ENCODE peak calls at places on chromosomes 6 and 20, in four cellular contexts. S, A, I and E are unnamed samples.

GRCh38 chr6:52416629-52417151 is 3.5 kb upstream of the EFHC1 start:
- DNase-seq in A (peak), S (peak), I (peak), E (peak)

GRCh38 chr20:58829531-58829941 is 21.2 kb downstream of the GNAS-AS1 start:
- DNase-seq in I (no peak), S (no peak), A (no peak), E (no peak)

GRCh38 chr20:4613718-4614620 is 107.7 kb upstream of the PRND start:
- DNase-seq in A (peak), I (peak), S (peak), E (peak)

GRCh38 chr6:134630468-134631180 is 312.7 kb upstream of the SGK1 start:
- DNase-seq in A (no peak), I (no peak), S (no peak), E (no peak)

GRCh38 chr20:25470045-25470444 is 62.6 kb downstream of the GINS1 start:
- DNase-seq in I (peak), A (peak), S (peak), E (peak)

GRCh38 chr6:163328411-163328810 is 86.1 kb upstream of the QKI start:
- DNase-seq in S (no peak), I (no peak), A (no peak), E (no peak)

GRCh38 chr6:141607956-141608355 is 524.8 kb upstream of the GJE1 start:
- DNase-seq in I (no peak), A (no peak), S (no peak), E (no peak)

GRCh38 chr6:14059791-14060436 is 57.7 kb upstream of the CD83 start:
- DNase-seq in I (no peak), S (no peak), A (no peak), E (no peak)

GRCh38 chr6:155880905-155881304 is 425.3 kb upstream of the NOX3 start:
- DNase-seq in I (no peak), S (no peak), A (no peak), E (no peak)

GRCh38 chr6:28981391-28981832 is 23.7 kb downstream of the ZNF311 start:
- DNase-seq in S (peak), I (peak), A (peak), E (peak)

GRCh38 chr6:41712651-41713103 is 22.7 kb downstream of the TFEB start:
- DNase-seq in A (no peak), S (no peak), I (no peak), E (no peak)

GRCh38 chr20:7151666-7152065 is 384.2 kb downstream of the BMP2 start:
- DNase-seq in A (no peak), S (no peak), I (no peak), E (no peak)

GRCh38 chr6:87155920-87156600 is 695 bp downstream of the ZNF292 start:
- DNase-seq in I (peak), S (no peak), A (peak), E (no peak)

GRCh38 chr6:12114055-12114503 is 102.0 kb downstream of the HIVEP1 start:
- DNase-seq in S (no peak), I (no peak), A (no peak), E (no peak)

GRCh38 chr6:28969129-28969528 is 36.0 kb downstream of the ZNF311 start:
- DNase-seq in A (no peak), S (no peak), I (no peak), E (no peak)

GRCh38 chr6:4340544-4340943 is 205.2 kb upstream of the ECI2 start:
- DNase-seq in I (no peak), A (no peak), S (no peak), E (no peak)

GRCh38 chr6:130018830-130019795 is 732 bp downstream of the L3MBTL3 start:
- DNase-seq in S (no peak), I (peak), A (no peak), E (no peak)

GRCh38 chr20:9330151-9330550 is 184.2 kb upstream of the LAMP5 start:
- DNase-seq in I (no peak), A (no peak), S (no peak), E (no peak)

GRCh38 chr6:24902782-24903181 is 33.0 kb downstream of the RIPOR2 start:
- DNase-seq in I (no peak), A (no peak), S (no peak), E (peak)

GRCh38 chr6:148776321-148776966 is 29.6 kb downstream of the UST start:
- DNase-seq in A (no peak), S (no peak), I (no peak), E (no peak)

GRCh38 chr6:136073216-136073615 is 176.9 kb downstream of the MTFR2 start:
- DNase-seq in S (no peak), I (no peak), A (no peak), E (no peak)

GRCh38 chr6:76382201-76382600 is 309.7 kb upstream of the IMPG1 start:
- DNase-seq in I (no peak), S (no peak), A (no peak), E (no peak)

GRCh38 chr6:38499697-38500096 is 140.0 kb downstream of the BTBD9 start:
- DNase-seq in I (no peak), S (no peak), A (no peak), E (no peak)

GRCh38 chr6:7461416-7461815 is 71.8 kb downstream of the RIOK1 start:
- DNase-seq in S (no peak), I (no peak), A (no peak), E (no peak)

GRCh38 chr6:158309814-158310213 is 2.5 kb upstream of the TULP4 start:
- DNase-seq in I (no peak), A (no peak), S (no peak), E (no peak)

GRCh38 chr6:19690676-19691075 is 146.5 kb upstream of the ID4 start:
- DNase-seq in I (no peak), A (no peak), S (no peak), E (no peak)
- TF ChIP-seq CEBPB in I (no peak), A (no peak), S (no peak), E (no peak)

GRCh38 chr6:3237761-3238662 is 10.6 kb upstream of the TUBB2B start:
- DNase-seq in I (peak), S (no peak), A (no peak), E (no peak)
- TF ChIP-seq ZBTB33 in I (peak), S (no peak), A (no peak), E (no peak)

GRCh38 chr6:43951756-43952675 is 175.2 kb downstream of the MRPL14 start:
- DNase-seq in I (no peak), A (peak), S (no peak), E (no peak)

GRCh38 chr6:43953794-43954310 is 173.4 kb downstream of the MRPL14 start:
- DNase-seq in S (no peak), A (peak), I (peak), E (no peak)

GRCh38 chr6:43952746-43953145 is 174.5 kb downstream of the MRPL14 start:
- DNase-seq in S (no peak), A (peak), I (peak), E (peak)

GRCh38 chr6:43954311-43955131 is 172.7 kb downstream of the MRPL14 start:
- DNase-seq in A (no peak), S (no peak), I (no peak), E (no peak)

GRCh38 chr6:43953256-43953655 is 174.0 kb downstream of the MRPL14 start:
- DNase-seq in A (no peak), S (no peak), I (no peak), E (no peak)
- TF ChIP-seq CEBPB in A (no peak), S (no peak), I (no peak), E (no peak)

DNA sequence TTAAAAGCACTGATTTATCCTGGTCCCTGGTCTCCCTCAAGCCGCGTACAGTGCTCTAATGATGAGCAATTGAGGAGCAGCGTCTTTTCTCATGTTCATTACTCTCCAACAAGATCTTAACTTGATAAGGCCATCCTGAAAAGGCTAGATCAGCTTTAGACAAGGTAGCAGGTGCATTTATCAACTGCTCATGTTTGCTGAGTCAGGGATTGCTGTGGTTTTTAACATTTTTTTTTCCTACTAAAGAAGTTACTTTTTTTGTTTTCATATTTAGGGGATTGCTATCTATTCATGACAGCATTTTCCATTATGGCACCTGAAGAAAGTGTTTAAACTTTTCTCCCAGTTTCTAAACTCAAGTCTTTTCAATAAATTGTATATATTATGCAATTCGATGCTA is 1066.5 kb upstream of the MAP3K7 start:
- DNase-seq in S (no peak), I (no peak), A (no peak), E (no peak)
- TF ChIP-seq ZBTB33 in S (no peak), I (no peak), A (no peak), E (no peak)

DNA sequence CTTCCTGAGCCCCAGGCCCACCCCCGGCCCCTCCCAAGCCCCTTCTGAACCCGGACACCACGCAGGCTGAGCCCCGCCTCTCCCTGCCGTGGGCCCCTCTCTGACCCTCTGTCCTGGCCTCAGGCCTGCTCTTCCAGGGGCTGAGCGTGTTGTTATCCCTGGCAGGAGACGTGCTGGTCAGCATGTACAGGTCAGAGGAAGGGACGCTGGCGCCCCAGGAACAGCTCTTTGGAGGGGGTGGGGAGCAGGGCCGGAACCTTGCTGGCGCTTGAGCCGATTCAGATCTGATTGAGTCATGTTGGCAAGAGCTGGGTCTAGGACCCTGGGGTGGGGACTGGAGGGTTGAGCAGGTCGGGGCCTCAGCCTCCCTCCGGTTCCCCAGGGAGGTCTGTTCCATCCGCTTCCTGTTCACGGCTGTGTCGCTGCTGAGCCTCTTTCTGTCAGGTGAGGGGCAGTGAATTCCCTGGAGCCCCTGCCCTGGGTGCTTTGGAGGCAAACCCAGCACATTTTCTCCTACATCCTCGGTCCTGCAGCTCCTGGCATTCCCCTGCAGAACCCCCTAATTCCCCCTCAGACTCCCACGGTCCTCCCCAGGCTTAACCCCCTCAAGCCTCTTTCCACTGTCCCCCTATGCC is 1.9 kb downstream of the SPAG4 start:
- DNase-seq in I (peak), S (peak), A (peak), E (no peak)
- TF ChIP-seq CEBPB in I (no peak), S (no peak), A (no peak), E (no peak)

GRCh38 chr6:46410330-46410953 is 80.8 kb downstream of the RCAN2 start:
- DNase-seq in I (peak), S (peak), A (peak), E (peak)
- TF ChIP-seq ZBTB33 in I (no peak), S (no peak), A (no peak), E (no peak)